ENCODE peak calls at places on chromosomes 11 and 22, in six cellular contexts. J, T, P, R, X and K are unnamed samples.

GRCh38 chr22:44538071-44538470 is 40.0 kb upstream of the RTL6 start:
- DNase-seq in R (peak), X (no peak), T (no peak), J (peak), P (peak), K (peak)

GRCh38 chr11:65414776-65415498 is 7.7 kb upstream of the NEAT1 start:
- DNase-seq in X (peak), T (no peak), R (no peak), P (no peak), J (no peak), K (no peak)

GRCh38 chr22:22936915-22937656 is 49.5 kb downstream of the IGLL5 start:
- DNase-seq in X (peak), T (no peak), R (no peak), P (no peak), J (no peak), K (no peak)

GRCh38 chr11:64727131-64727530 is 4.1 kb upstream of the NRXN2 start:
- DNase-seq in R (no peak), X (no peak), P (no peak), J (no peak), T (no peak), K (no peak)

GRCh38 chr11:47916361-47916841 is 64.0 kb upstream of the PTPRJ start:
- DNase-seq in P (no peak), R (no peak), X (no peak), J (no peak), T (peak), K (peak)

GRCh38 chr11:10932976-10933375 is 75.1 kb upstream of the ZBED5 start:
- DNase-seq in X (peak), J (no peak), P (no peak), T (no peak), R (no peak), K (no peak)

GRCh38 chr22:20536590-20537324 is 29.3 kb downstream of the MED15 start:
- DNase-seq in R (no peak), P (no peak), T (no peak), X (no peak), J (no peak), K (no peak)

GRCh38 chr11:82775736-82776346 is 42.2 kb upstream of the FAM181B start:
- DNase-seq in P (peak), J (peak), R (peak), T (no peak), X (peak), K (peak)

GRCh38 chr22:37564111-37564711 is 3.9 kb downstream of the CDC42EP1 start:
- DNase-seq in J (no peak), P (no peak), T (no peak), X (no peak), R (no peak), K (peak)

GRCh38 chr11:86183694-86184093 is 60.9 kb upstream of the EED start:
- DNase-seq in J (no peak), T (no peak), X (no peak), P (peak), R (peak), K (peak)

GRCh38 chr11:116471608-116472007 is 301.2 kb downstream of the BUD13 start:
- DNase-seq in J (no peak), R (peak), X (no peak), T (no peak), P (no peak), K (peak)

GRCh38 chr11:65278351-65278750 is 16.6 kb downstream of the POLA2 start:
- DNase-seq in J (no peak), T (no peak), R (no peak), P (no peak), X (no peak), K (peak)

GRCh38 chr22:20862540-20862939 is 3.7 kb downstream of the SNAP29 start:
- DNase-seq in R (no peak), P (no peak), T (no peak), X (no peak), J (no peak), K (no peak)

GRCh38 chr11:88206746-88207145 is 31.5 kb upstream of the RAB38 start:
- DNase-seq in P (no peak), X (no peak), J (no peak), R (peak), T (no peak), K (peak)

GRCh38 chr11:102452461-102453285 is at the start of gene TMEM123:
- DNase-seq in X (peak), P (peak), T (peak), R (peak), J (peak), K (peak)

GRCh38 chr22:39290724-39291161 is 28.7 kb downstream of the RPL3 start:
- DNase-seq in R (peak), P (peak), X (no peak), T (peak), J (peak), K (peak)

GRCh38 chr11:10580625-10581024 is 12.2 kb upstream of the LYVE1 start:
- DNase-seq in P (no peak), J (no peak), X (no peak), R (no peak), T (no peak), K (no peak)

GRCh38 chr11:92822410-92822809 is 147.0 kb upstream of the MTNR1B start:
- DNase-seq in X (no peak), R (no peak), P (no peak), J (no peak), T (no peak), K (no peak)

GRCh38 chr11:73585834-73586575 is 11.9 kb downstream of the FAM168A start:
- DNase-seq in T (no peak), J (no peak), P (peak), R (peak), X (no peak), K (no peak)

GRCh38 chr22:20436309-20437252 is 1.0 kb downstream of the SCARF2 start:
- DNase-seq in X (peak), P (no peak), T (peak), R (no peak), J (no peak), K (peak)

GRCh38 chr11:62505112-62505783 is 41.4 kb downstream of the AHNAK start:
- DNase-seq in X (peak), R (no peak), T (no peak), P (no peak), J (no peak), K (no peak)

GRCh38 chr11:61691378-61692156 is 11.4 kb downstream of the DAGLA start:
- DNase-seq in X (peak), P (no peak), J (no peak), T (no peak), R (no peak), K (no peak)

GRCh38 chr11:2445107-2445947 is 519 bp downstream of the KCNQ1 start:
- DNase-seq in R (no peak), P (no peak), J (no peak), X (peak), T (peak), K (no peak)
- H3K4me3 ChIP-seq in R (no peak), P (no peak), J (peak), X (peak), T (peak), K (no peak)

GRCh38 chr11:83881428-83881827 is 595.3 kb upstream of the CCDC90B start:
- DNase-seq in P (no peak), T (no peak), J (peak), X (no peak), R (no peak), K (no peak)
- TF ChIP-seq CTCF in P (no peak), T (no peak), J (no peak), X (no peak), R (no peak), K (no peak)

GRCh38 chr22:24146791-24147353 is 34.4 kb upstream of the SUSD2 start:
- DNase-seq in J (no peak), P (no peak), X (no peak), R (no peak), T (peak), K (peak)
- H3K4me3 ChIP-seq in J (no peak), P (no peak), X (no peak), R (no peak), T (no peak), K (no peak)

GRCh38 chr11:103619938-103620337 is 416.5 kb upstream of the DDI1 start:
- DNase-seq in R (no peak), J (peak), P (no peak), T (no peak), X (no peak), K (no peak)

GRCh38 chr11:103624708-103625623 is 411.5 kb upstream of the DDI1 start:
- DNase-seq in J (peak), T (no peak), X (no peak), R (peak), P (peak), K (peak)

GRCh38 chr11:103625624-103625965 is 410.8 kb upstream of the DDI1 start:
- DNase-seq in T (no peak), X (no peak), R (no peak), P (no peak), J (no peak), K (no peak)

GRCh38 chr11:103622296-103622695 is 414.1 kb upstream of the DDI1 start:
- DNase-seq in X (no peak), P (no peak), T (no peak), J (no peak), R (no peak), K (no peak)

GRCh38 chr11:103623933-103624332 is 412.5 kb upstream of the DDI1 start:
- DNase-seq in J (no peak), T (no peak), R (no peak), P (no peak), X (no peak), K (no peak)
- TF ChIP-seq CTCF in J (no peak), T (no peak), R (no peak), P (no peak), X (no peak), K (no peak)

GRCh38 chr11:67558084-67558772 is 25.4 kb upstream of the GSTP1 start:
- DNase-seq in P (no peak), T (no peak), R (no peak), X (peak), J (no peak), K (peak)
- H3K4me3 ChIP-seq in P (no peak), T (no peak), R (no peak), X (no peak), J (no peak), K (no peak)

DNA sequence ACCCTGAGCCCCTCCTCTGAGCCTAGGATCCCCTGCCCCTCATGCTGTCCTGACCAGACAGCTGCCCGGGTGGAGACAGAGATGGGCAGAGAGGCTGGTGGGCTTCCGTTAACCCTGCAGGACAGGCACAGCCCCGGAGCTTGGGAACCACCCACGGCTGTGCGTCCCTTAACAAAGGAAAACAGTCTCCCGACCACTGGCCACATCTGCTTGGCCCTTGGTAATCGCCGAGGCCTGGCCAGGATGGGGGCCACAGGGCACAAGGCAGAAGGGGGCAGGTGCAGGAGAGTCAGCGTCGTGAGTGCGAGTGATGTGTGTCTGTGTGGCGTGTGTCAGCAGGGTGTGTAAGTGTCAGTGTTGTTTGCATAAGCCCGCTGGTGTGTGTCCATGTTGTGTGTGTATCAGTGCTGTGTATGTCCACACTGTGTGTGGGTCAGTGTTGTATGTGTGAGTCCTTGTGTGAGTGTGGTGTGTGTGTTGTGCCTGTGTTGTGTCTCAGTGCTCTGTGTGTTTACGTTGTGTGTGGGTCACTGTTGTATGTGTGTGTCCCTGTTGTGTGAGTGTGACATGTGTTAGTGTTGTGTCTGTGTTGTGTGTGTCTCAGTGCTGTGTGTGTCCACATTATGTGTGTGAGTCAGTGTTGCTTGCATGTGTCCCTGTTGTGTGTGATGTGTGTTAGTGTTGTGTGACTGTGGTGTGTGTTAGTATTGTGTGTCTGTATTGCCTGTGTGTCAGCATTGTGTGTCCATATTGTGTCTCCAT is 369.5 kb downstream of the BRD1 start:
- DNase-seq in X (no peak), P (no peak), J (no peak), T (no peak), R (no peak), K (no peak)
- TF ChIP-seq CTCF in X (no peak), P (no peak), J (no peak), T (no peak), R (no peak), K (no peak)